ENCODE peak calls at places on chromosomes 7 and 10, in eight cellular contexts. F, L, Y, N, J, Q, M and E are unnamed samples.

GRCh38 chr7:128210590-128211570 is 30.2 kb upstream of the LEP start:
- DNase-seq in F (no peak), J (no peak), N (no peak), Q (no peak), Y (no peak), L (no peak), M (no peak), E (no peak)

GRCh38 chr10:84548869-84549268 is 220.5 kb downstream of the CCSER2 start:
- DNase-seq in M (no peak), N (no peak), L (no peak), Y (no peak), J (no peak), F (no peak), Q (no peak), E (no peak)

GRCh38 chr10:3835770-3836169 is 50.8 kb upstream of the KLF6 start:
- DNase-seq in F (no peak), J (no peak), L (no peak), Q (no peak), N (no peak), M (no peak), Y (no peak), E (peak; percentile 9)

GRCh38 chr10:30550967-30551815 is 78.4 kb downstream of the LYZL2 start:
- DNase-seq in Y (no peak), Q (no peak), F (no peak), J (no peak), N (no peak), M (no peak), L (no peak), E (no peak)

GRCh38 chr10:121690152-121690551 is 91.9 kb upstream of the FGFR2 start:
- DNase-seq in Q (no peak), L (no peak), N (no peak), Y (no peak), F (no peak), J (no peak), M (no peak), E (no peak)

GRCh38 chr10:69853064-69853463 is 51.4 kb downstream of the COL13A1 start:
- DNase-seq in M (no peak), J (no peak), N (no peak), Q (no peak), Y (no peak), F (no peak), L (no peak), E (no peak)

GRCh38 chr7:148914208-148914777 is 30.2 kb upstream of the EZH2 start:
- DNase-seq in L (peak; percentile 61), N (peak; percentile 85), Y (peak; percentile 49), F (peak; percentile 19), M (no peak), Q (no peak), J (no peak), E (no peak)

GRCh38 chr10:122239578-122240257 is 31.4 kb upstream of the BTBD16 start:
- DNase-seq in J (no peak), F (no peak), Y (no peak), Q (no peak), L (no peak), N (peak; percentile 54), M (no peak), E (no peak)

GRCh38 chr10:123379156-123379555 is 225.0 kb downstream of the BUB3 start:
- DNase-seq in J (no peak), Y (no peak), L (no peak), F (no peak), N (no peak), Q (no peak), M (no peak), E (no peak)

GRCh38 chr10:115250784-115251183 is 157.6 kb downstream of the ATRNL1 start:
- DNase-seq in L (no peak), J (no peak), N (no peak), Y (no peak), Q (no peak), F (no peak), M (no peak), E (no peak)

GRCh38 chr10:28619465-28619864 is 57.9 kb upstream of the BAMBI start:
- DNase-seq in L (no peak), Y (no peak), M (no peak), N (no peak), F (no peak), Q (no peak), J (no peak), E (no peak)

GRCh38 chr7:32941996-32942782 is 15.1 kb upstream of the FKBP9 start:
- DNase-seq in F (peak; percentile 29), Y (no peak), L (peak; percentile 53), J (peak; percentile 15), N (peak; percentile 32), Q (peak; percentile 7), M (peak; percentile 84), E (peak; percentile 41)

GRCh38 chr7:67625257-67625713 is 628.7 kb downstream of the TYW1 start:
- DNase-seq in J (no peak), M (peak; percentile 88), F (no peak), Y (peak; percentile 35), Q (peak; percentile 81), N (peak; percentile 11), L (no peak), E (peak; percentile 34)

GRCh38 chr10:88938039-88938438 is 14.5 kb downstream of the ACTA2 start:
- DNase-seq in F (no peak), Q (no peak), Y (no peak), L (no peak), N (no peak), J (no peak), M (no peak), E (no peak)

GRCh38 chr7:156722427-156722826 is 81.9 kb downstream of the RNF32 start:
- DNase-seq in Q (no peak), J (no peak), N (peak; percentile 24), M (no peak), Y (no peak), L (no peak), F (no peak), E (peak; percentile 56)

GRCh38 chr10:74275755-74276154 is 124.7 kb downstream of the ADK start:
- DNase-seq in M (no peak), N (no peak), Y (no peak), J (no peak), F (no peak), L (no peak), Q (no peak), E (no peak)

GRCh38 chr10:104273291-104273690 is 4.3 kb downstream of the GSTO2 start:
- DNase-seq in M (no peak), L (no peak), Q (no peak), F (no peak), N (peak; percentile 62), J (no peak), Y (peak; percentile 71), E (no peak)

GRCh38 chr10:22230331-22230833 is 12.6 kb upstream of the EBLN1 start:
- DNase-seq in F (no peak), Q (peak; percentile 75), L (peak; percentile 45), Y (no peak), N (peak; percentile 29), J (no peak), M (no peak), E (peak; percentile 31)

GRCh38 chr10:14325325-14325955 is 5.3 kb downstream of the FRMD4A start:
- DNase-seq in N (peak; percentile 12), F (peak; percentile 45), L (peak; percentile 5), Q (no peak), Y (no peak), J (peak; percentile 16), M (peak; percentile 48), E (no peak)

GRCh38 chr7:51350195-51350896 is 33.7 kb upstream of the COBL start:
- DNase-seq in J (no peak), F (no peak), N (no peak), Q (no peak), Y (no peak), M (no peak), L (peak; percentile 15), E (peak; percentile 100)

GRCh38 chr7:28890137-28890536 is 68.0 kb downstream of the TRIL start:
- DNase-seq in Y (no peak), F (no peak), L (no peak), M (no peak), N (no peak), J (no peak), Q (no peak), E (no peak)

GRCh38 chr10:87092356-87092860 is 2.2 kb downstream of the GLUD1 start:
- DNase-seq in L (peak; percentile 31), F (no peak), N (peak; percentile 37), J (no peak), M (no peak), Q (no peak), Y (peak; percentile 43), E (no peak)

GRCh38 chr7:42972703-42973500 is 40.7 kb downstream of the MRPL32 start:
- DNase-seq in J (no peak), M (no peak), Q (no peak), F (no peak), Y (peak; percentile 22), L (no peak), N (peak; percentile 75), E (no peak)

GRCh38 chr7:148854975-148855374 is 29.1 kb downstream of the EZH2 start:
- DNase-seq in N (no peak), M (no peak), Q (no peak), J (no peak), Y (no peak), F (no peak), L (no peak), E (no peak)

GRCh38 chr7:138632866-138633602 is 68.1 kb downstream of the SVOPL start:
- DNase-seq in J (no peak), F (no peak), Y (no peak), Q (no peak), M (no peak), N (no peak), L (no peak), E (no peak)

GRCh38 chr10:70115948-70116682 is 16.5 kb downstream of the AIFM2 start:
- DNase-seq in N (peak; percentile 9), Y (peak; percentile 52), Q (peak; percentile 24), J (peak; percentile 23), F (peak; percentile 27), M (peak; percentile 60), L (peak; percentile 25), E (no peak)

GRCh38 chr10:14889318-14889717 is 10.7 kb downstream of the SUV39H2 start:
- DNase-seq in L (no peak), Y (peak; percentile 32), F (no peak), J (no peak), Q (no peak), M (no peak), N (no peak), E (no peak)

GRCh38 chr10:104293021-104293420 is 24.0 kb downstream of the GSTO2 start:
- DNase-seq in Q (no peak), J (no peak), N (peak; percentile 82), F (no peak), Y (no peak), M (no peak), L (peak; percentile 53), E (no peak)